ENCODE peak calls at places on chromosomes 13 and 19, in six cellular contexts. H, X, J, F, K and D are unnamed samples.
A peak's percentile ranks its signal among the peaks of the same experiment; 100 is the strongest.

GRCh38 chr13:39417643-39418042 is 185.3 kb downstream of the LHFPL6 start:
- DNase-seq in H (no peak), X (no peak), J (no peak), F (peak; percentile 9), K (peak; percentile 74), D (no peak)

GRCh38 chr13:49366841-49367240 is 77.0 kb downstream of the CAB39L start:
- DNase-seq in H (no peak), X (no peak), J (no peak), F (no peak), K (no peak), D (no peak)

GRCh38 chr13:92224052-92224821 is 825.8 kb downstream of the GPC5 start:
- DNase-seq in H (no peak), X (no peak), J (no peak), F (peak; percentile 92), K (no peak), D (no peak)

GRCh38 chr13:91058066-91058465 is 289.4 kb upstream of the MIR17HG start:
- DNase-seq in H (no peak), X (no peak), J (no peak), F (peak; percentile 24), K (no peak), D (no peak)

GRCh38 chr13:50592412-50593145 is 250.9 kb downstream of the DLEU7 start:
- DNase-seq in H (no peak), X (no peak), J (no peak), F (no peak), K (peak; percentile 29), D (no peak)

GRCh38 chr13:46593403-46593802 is 40.4 kb downstream of the LRCH1 start:
- DNase-seq in H (no peak), X (no peak), J (no peak), F (no peak), K (no peak), D (no peak)

GRCh38 chr13:73369095-73369494 is 310.3 kb downstream of the KLF5 start:
- DNase-seq in H (no peak), X (no peak), J (no peak), F (no peak), K (no peak), D (no peak)

GRCh38 chr13:60379837-60380236 is 17.2 kb upstream of the TDRD3 start:
- DNase-seq in H (no peak), X (no peak), J (no peak), F (no peak), K (no peak), D (no peak)

GRCh38 chr13:112113851-112114250 is 46.9 kb downstream of the SOX1 start:
- DNase-seq in H (no peak), X (no peak), J (no peak), F (no peak), K (no peak), D (no peak)

GRCh38 chr19:5031231-5032100 is 62.6 kb downstream of the KDM4B start:
- DNase-seq in H (peak; percentile 81), X (peak; percentile 12), J (peak; percentile 90), F (peak; percentile 79), K (peak; percentile 61), D (peak; percentile 73)

GRCh38 chr13:43494206-43494605 is 292.6 kb downstream of the ENOX1 start:
- DNase-seq in H (no peak), X (no peak), J (no peak), F (no peak), K (no peak), D (no peak)

GRCh38 chr19:19649580-19649995 is 6.1 kb upstream of the GMIP start:
- DNase-seq in H (no peak), X (no peak), J (no peak), F (no peak), K (no peak), D (no peak)

GRCh38 chr13:28624707-28625432 is 34.1 kb upstream of the POMP start:
- DNase-seq in H (no peak), X (no peak), J (no peak), F (no peak), K (no peak), D (no peak)

GRCh38 chr19:41889896-41890295 is 6.9 kb downstream of the ARHGEF1 start:
- DNase-seq in H (no peak), X (no peak), J (no peak), F (no peak), K (no peak), D (no peak)

GRCh38 chr13:52949744-52950143 is 78.9 kb upstream of the OLFM4 start:
- DNase-seq in H (no peak), X (no peak), J (no peak), F (no peak), K (no peak), D (no peak)

GRCh38 chr19:44608391-44608821 is 5.0 kb upstream of the IGSF23 start:
- DNase-seq in H (no peak), X (no peak), J (no peak), F (no peak), K (peak; percentile 87), D (no peak)

GRCh38 chr13:110350509-110350908 is 43.4 kb downstream of the COL4A2 start:
- DNase-seq in H (no peak), X (no peak), J (no peak), F (no peak), K (no peak), D (no peak)

GRCh38 chr13:105587786-105588185 is 947.7 kb downstream of the EFNB2 start:
- DNase-seq in H (peak; percentile 14), X (no peak), J (no peak), F (no peak), K (no peak), D (no peak)

GRCh38 chr13:75050419-75051066 is 431.4 kb downstream of the TBC1D4 start:
- DNase-seq in H (no peak), X (no peak), J (no peak), F (no peak), K (no peak), D (no peak)

GRCh38 chr13:111914241-111915103 is 152.5 kb upstream of the SOX1 start:
- DNase-seq in H (no peak), X (no peak), J (no peak), F (no peak), K (no peak), D (no peak)

GRCh38 chr19:2719910-2720776 is 1.0 kb downstream of the DIRAS1 start:
- DNase-seq in H (no peak), X (no peak), J (no peak), F (no peak), K (no peak), D (no peak)

GRCh38 chr13:82947121-82948077 is 934.9 kb downstream of the SLITRK1 start:
- DNase-seq in H (no peak), X (no peak), J (no peak), F (no peak), K (no peak), D (no peak)

GRCh38 chr13:100100115-100100879 is 11.4 kb downstream of the PCCA start:
- DNase-seq in H (peak; percentile 19), X (no peak), J (no peak), F (no peak), K (peak; percentile 96), D (peak; percentile 71)

GRCh38 chr13:71729441-71729840 is 137.6 kb downstream of the DACH1 start:
- DNase-seq in H (no peak), X (no peak), J (no peak), F (no peak), K (no peak), D (no peak)

GRCh38 chr19:29724102-29724641 is 9.1 kb upstream of the C19orf12 start:
- DNase-seq in H (no peak), X (no peak), J (no peak), F (peak; percentile 90), K (peak; percentile 31), D (no peak)
- H3K4me3 ChIP-seq in H (no peak overlapping the region), X (peak overlapping the region; percentile 16), J (no peak overlapping the region), F (no peak overlapping the region), K (peak overlapping the region; percentile 11), D (no peak overlapping the region)

DNA sequence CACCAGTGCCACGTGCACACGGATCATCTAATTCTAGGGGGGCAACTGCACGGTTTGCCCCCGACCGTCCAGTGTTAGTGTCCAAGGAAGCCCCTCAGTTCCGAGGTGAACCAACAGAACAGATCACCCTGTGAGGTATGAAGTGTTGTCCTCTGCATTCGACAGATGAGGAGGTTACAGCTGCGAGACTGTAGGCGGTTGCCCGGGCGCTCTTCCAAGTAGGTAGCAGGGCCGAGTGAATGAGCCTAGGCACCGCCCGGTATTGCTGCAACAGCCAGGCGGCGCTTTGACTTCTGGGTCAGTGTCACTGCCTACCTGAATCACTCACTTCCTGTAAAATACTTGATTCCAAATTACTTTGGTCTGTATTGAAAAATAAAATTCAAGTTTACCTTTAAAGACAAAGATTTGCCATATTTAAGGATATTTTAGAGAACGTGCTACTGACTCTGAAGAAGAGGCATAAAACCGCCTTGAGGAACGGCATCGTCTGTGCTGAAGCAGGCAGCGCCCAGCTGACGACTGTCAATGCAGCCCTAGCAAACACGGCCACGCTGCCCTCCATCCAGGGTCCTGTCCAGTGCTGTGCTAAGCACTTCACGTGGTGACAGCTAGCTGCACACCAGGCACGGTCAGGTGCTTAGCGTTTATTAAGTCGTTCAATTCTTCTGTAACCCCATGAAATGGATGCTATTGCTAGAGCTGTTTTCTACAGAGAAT is 19.3 kb upstream of the RASA3 start:
- DNase-seq in H (no peak), X (no peak), J (no peak), F (peak; percentile 60), K (no peak), D (no peak)
- TF ChIP-seq MYC in H (no peak), X (no peak), J (no peak), F (no peak), K (no peak), D (no peak)

GRCh38 chr19:17078920-17079709 is 3.5 kb downstream of the MYO9B start:
- DNase-seq in H (no peak), X (no peak), J (no peak), F (no peak), K (no peak), D (no peak)

GRCh38 chr19:17081672-17082630 is 6.4 kb downstream of the MYO9B start:
- DNase-seq in H (no peak), X (no peak), J (no peak), F (no peak), K (no peak), D (no peak)

GRCh38 chr19:17080441-17080803 is 4.8 kb downstream of the MYO9B start:
- DNase-seq in H (no peak), X (no peak), J (no peak), F (no peak), K (no peak), D (no peak)

GRCh38 chr19:17078038-17078919 is 2.7 kb downstream of the MYO9B start:
- DNase-seq in H (no peak), X (no peak), J (no peak), F (peak; percentile 51), K (no peak), D (no peak)

DNA sequence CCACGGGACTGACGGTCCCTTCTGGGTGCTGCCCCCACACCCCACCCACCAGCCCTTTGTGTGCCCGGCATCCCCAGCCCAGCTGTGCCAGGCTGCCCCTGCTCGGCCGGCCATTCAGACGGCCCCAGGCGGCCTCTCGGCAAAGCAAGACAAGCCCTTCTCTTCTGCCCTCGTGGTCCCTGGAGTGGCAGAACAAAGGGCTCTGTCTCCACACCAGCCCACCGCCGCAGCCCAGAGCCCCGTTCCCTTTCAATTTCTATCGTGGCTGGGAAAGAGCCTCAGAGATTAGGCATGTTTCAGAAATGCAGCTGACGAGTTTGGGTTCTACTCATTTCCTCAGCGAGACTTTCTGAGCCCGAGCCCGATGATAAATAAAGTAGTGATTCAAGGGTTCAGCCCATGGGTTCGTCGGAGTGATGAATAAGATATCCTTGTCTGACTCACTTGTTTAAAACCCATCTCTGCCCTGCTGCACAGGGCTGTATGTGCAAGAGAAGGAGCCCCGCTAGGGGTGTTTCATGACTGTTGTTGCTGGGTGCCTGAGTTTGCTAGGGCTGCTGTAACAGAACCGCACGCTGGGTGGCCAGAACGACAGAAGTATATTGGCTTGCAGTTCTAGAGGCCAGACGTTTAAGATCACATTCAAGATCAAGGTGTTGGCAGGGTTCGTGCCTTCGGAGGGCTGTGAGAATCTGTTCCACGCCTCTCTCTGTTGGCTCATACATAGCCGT is 4.3 kb downstream of the MYO9B start:
- DNase-seq in H (peak; percentile 83), X (peak; percentile 84), J (no peak), F (no peak), K (peak; percentile 87), D (peak; percentile 85)
- H3K4me3 ChIP-seq in H (peak overlapping the region; percentile 29), X (peak overlapping the region; percentile 93), J (no peak overlapping the region), F (no peak overlapping the region), K (peak overlapping the region; percentile 15), D (peak overlapping the region; percentile 60)

GRCh38 chr19:35342430-35342829 is 5.3 kb upstream of the FFAR1 start:
- DNase-seq in H (no peak), X (no peak), J (no peak), F (no peak), K (no peak), D (no peak)
- TF ChIP-seq MYC in H (no peak), X (no peak), J (no peak), F (no peak), K (no peak), D (no peak)